ENCODE peak calls at places on chromosomes 16 and 17, in seven cellular contexts. I, K, T, B, S, D and C are unnamed samples.

GRCh38 chr17:63740464-63741181 is 976 bp downstream of the STRADA start:
- DNase-seq in S (no peak), K (no peak), D (no peak), T (no peak), I (no peak), B (no peak), C (no peak)

GRCh38 chr17:11144358-11145233 is 96.4 kb upstream of the SHISA6 start:
- DNase-seq in I (no peak), B (peak; percentile 27), S (no peak), D (no peak), K (no peak), T (no peak), C (no peak)

GRCh38 chr16:67430504-67431076 is 331 bp upstream of the HSD11B2 start:
- DNase-seq in S (peak; percentile 16), I (no peak), B (no peak), T (no peak), K (no peak), D (no peak), C (no peak)

GRCh38 chr16:21599158-21599993 is at the start of gene METTL9:
- DNase-seq in I (peak; percentile 86), D (peak; percentile 94), K (peak; percentile 93), B (peak; percentile 94), T (peak; percentile 87), S (peak; percentile 90), C (peak; percentile 97)

GRCh38 chr17:28341516-28341915 is 6.0 kb downstream of the TNFAIP1 start:
- DNase-seq in S (no peak), D (no peak), B (no peak), T (no peak), K (no peak), I (no peak), C (no peak)

GRCh38 chr16:85626191-85626951 is 13.2 kb downstream of the GSE1 start:
- DNase-seq in D (peak; percentile 93), S (no peak), I (no peak), B (no peak), K (no peak), T (no peak), C (peak; percentile 97)

GRCh38 chr17:52242268-52242667 is 83.8 kb upstream of the CA10 start:
- DNase-seq in B (no peak), I (no peak), T (no peak), D (no peak), S (no peak), K (no peak), C (no peak)

GRCh38 chr16:15682105-15682570 is 32.1 kb downstream of the NDE1 start:
- DNase-seq in T (peak; percentile 43), B (no peak), D (peak; percentile 12), I (peak; percentile 36), S (no peak), K (no peak), C (no peak)

GRCh38 chr16:46911650-46912049 is 27.5 kb downstream of the GPT2 start:
- DNase-seq in B (no peak), I (no peak), S (no peak), T (no peak), D (no peak), K (no peak), C (no peak)

GRCh38 chr17:46193246-46193625 is at the start of gene KANSL1:
- DNase-seq in T (peak; percentile 86), S (peak; percentile 81), K (peak; percentile 87), I (peak; percentile 73), D (peak; percentile 93), B (peak; percentile 92), C (peak; percentile 87)

GRCh38 chr17:44989552-44990138 is 21.5 kb upstream of the C1QL1 start:
- DNase-seq in D (no peak), S (no peak), B (no peak), I (no peak), T (no peak), K (no peak), C (no peak)

GRCh38 chr16:88828711-88829110 is 17.0 kb upstream of the APRT start:
- DNase-seq in B (no peak), D (no peak), T (no peak), I (no peak), K (no peak), S (no peak), C (no peak)

GRCh38 chr17:38749222-38750043 is 1.3 kb upstream of the PCGF2 start:
- DNase-seq in B (peak; percentile 95), D (peak; percentile 59), I (no peak), S (no peak), K (no peak), T (no peak), C (peak; percentile 14)

GRCh38 chr17:79565606-79566250 is 45.1 kb downstream of the RBFOX3 start:
- DNase-seq in K (no peak), T (no peak), B (no peak), I (no peak), S (no peak), D (no peak), C (no peak)

GRCh38 chr17:14305785-14306496 is 5.1 kb downstream of the HS3ST3B1 start:
- DNase-seq in T (no peak), I (no peak), K (no peak), B (no peak), D (no peak), S (no peak), C (no peak)

GRCh38 chr16:68642436-68643064 is 2.6 kb upstream of the CDH3 start:
- DNase-seq in D (no peak), I (no peak), T (no peak), K (no peak), B (no peak), S (no peak), C (peak; percentile 16)

GRCh38 chr17:82384730-82385429 is 13.3 kb downstream of the UTS2R start:
- DNase-seq in K (no peak), T (no peak), B (peak; percentile 38), S (no peak), I (no peak), D (peak; percentile 73), C (no peak)

GRCh38 chr17:12605222-12605621 is 60.5 kb upstream of the MYOCD start:
- DNase-seq in S (no peak), B (no peak), D (no peak), I (no peak), T (no peak), K (no peak), C (no peak)

GRCh38 chr17:39872700-39873099 is 4.7 kb downstream of the ZPBP2 start:
- DNase-seq in B (no peak), I (peak; percentile 11), D (no peak), K (no peak), T (no peak), S (no peak), C (peak; percentile 14)

GRCh38 chr16:80947708-80948615 is 58.7 kb downstream of the CMC2 start:
- DNase-seq in I (no peak), K (no peak), S (no peak), D (no peak), T (no peak), B (no peak), C (no peak)

GRCh38 chr17:48644159-48644558 is 18.0 kb upstream of the HOXB9 start:
- DNase-seq in I (no peak), S (no peak), D (no peak), B (no peak), K (no peak), T (no peak), C (no peak)

GRCh38 chr16:47627056-47627455 is 165.9 kb downstream of the PHKB start:
- DNase-seq in T (no peak), K (no peak), S (no peak), I (no peak), B (no peak), D (no peak), C (no peak)

GRCh38 chr17:35116845-35117244 is 2.8 kb downstream of the RAD51D start:
- DNase-seq in T (no peak), D (no peak), I (no peak), S (no peak), K (no peak), B (no peak), C (no peak)

GRCh38 chr16:53456625-53457024 is 22.4 kb downstream of the RBL2 start:
- DNase-seq in T (no peak), D (no peak), K (peak; percentile 40), B (no peak), S (no peak), I (no peak), C (no peak)

GRCh38 chr16:56332464-56333079 is 92.8 kb downstream of the AMFR start:
- DNase-seq in D (no peak), B (peak; percentile 57), T (peak; percentile 47), I (no peak), K (no peak), S (no peak), C (no peak)

GRCh38 chr17:19768046-19768782 is 20.1 kb upstream of the ALDH3A1 start:
- DNase-seq in S (no peak), D (no peak), I (no peak), B (no peak), K (no peak), T (no peak), C (no peak)

GRCh38 chr16:24523569-24523968 is 15.8 kb upstream of the RBBP6 start:
- DNase-seq in D (no peak), T (no peak), B (no peak), K (no peak), I (no peak), S (no peak), C (no peak)

GRCh38 chr16:78990309-78990701 is 610.2 kb downstream of the MAF start:
- DNase-seq in S (no peak), K (no peak), B (no peak), D (no peak), I (no peak), T (no peak), C (no peak)

GRCh38 chr16:70715113-70715711 is 29.4 kb upstream of the MTSS2 start:
- DNase-seq in I (peak; percentile 92), T (peak; percentile 98), D (no peak), B (peak; percentile 76), K (no peak), S (no peak), C (no peak)

GRCh38 chr17:5126719-5127488 is 11.1 kb downstream of the USP6 start:
- DNase-seq in K (no peak), B (no peak), T (no peak), I (no peak), D (no peak), S (no peak), C (no peak)

GRCh38 chr16:78505544-78506371 is 406.3 kb downstream of the WWOX start:
- DNase-seq in T (no peak), I (no peak), S (no peak), K (no peak), D (no peak), B (peak; percentile 77), C (no peak)

GRCh38 chr17:76132574-76133338 is 8.3 kb downstream of the FOXJ1 start:
- DNase-seq in K (no peak), T (no peak), I (no peak), D (peak; percentile 92), B (no peak), S (no peak), C (no peak)

GRCh38 chr17:32546031-32546444 is 59.2 kb downstream of the CDK5R1 start:
- DNase-seq in T (no peak), S (no peak), K (no peak), B (no peak), D (peak; percentile 7), I (no peak), C (peak; percentile 50)

GRCh38 chr16:67767953-67768352 is 38.4 kb downstream of the RANBP10 start:
- DNase-seq in D (no peak), I (peak; percentile 39), T (peak; percentile 11), S (no peak), B (no peak), K (no peak), C (no peak)

GRCh38 chr17:79365361-79365760 is 245.5 kb downstream of the RBFOX3 start:
- DNase-seq in D (no peak), T (no peak), S (no peak), B (no peak), I (no peak), K (no peak), C (no peak)

GRCh38 chr17:74116087-74116717 is 87.3 kb upstream of the RPL38 start:
- DNase-seq in T (no peak), I (no peak), S (no peak), B (no peak), D (peak; percentile 13), K (no peak), C (peak; percentile 84)